ENCODE peak calls at places on chromosomes 1 and 21, in four cellular contexts. W is sigmoid colon, S is HL-60, L is stomach. D is an unnamed sample.

GRCh38 chr1:8463144-8463927 is 145.4 kb downstream of the SLC45A1 start:
- DNase-seq in W (no peak), S (no peak), L (peak; percentile 50), D (no peak)

GRCh38 chr1:115411388-115412063 is 73.5 kb upstream of the NGF start:
- DNase-seq in W (no peak), S (no peak), L (no peak), D (no peak)

GRCh38 chr1:221865808-221866207 is 123.9 kb upstream of the DUSP10 start:
- DNase-seq in W (no peak), S (no peak), L (no peak), D (no peak)

GRCh38 chr1:110494036-110494435 is 24.9 kb downstream of the KCNA10 start:
- DNase-seq in W (no peak), S (no peak), L (no peak), D (no peak)

GRCh38 chr1:247360991-247361721 is 29.5 kb upstream of the ZNF496 start:
- DNase-seq in W (peak; percentile 80), S (no peak), L (no peak), D (no peak)

GRCh38 chr1:22141948-22142314 is 966 bp downstream of the WNT4 start:
- DNase-seq in W (no peak), S (no peak), L (no peak), D (no peak)

GRCh38 chr1:99445486-99445885 is 181.2 kb downstream of the PLPPR4 start:
- DNase-seq in W (no peak), S (no peak), L (no peak), D (no peak)

GRCh38 chr1:230641900-230642262 is 400 bp upstream of the COG2 start:
- DNase-seq in W (no peak), S (no peak), L (no peak), D (no peak)

GRCh38 chr1:154609398-154610380 is 1.7 kb upstream of the ADAR start:
- DNase-seq in W (no peak), S (no peak), L (no peak), D (no peak)

GRCh38 chr1:178768423-178768822 is 43.4 kb downstream of the RALGPS2 start:
- DNase-seq in W (no peak), S (peak; percentile 24), L (no peak), D (no peak)

GRCh38 chr1:52553372-52554266 is 727 bp upstream of the TUT4 start:
- DNase-seq in W (peak; percentile 93), S (peak; percentile 53), L (peak; percentile 79), D (peak; percentile 90)

GRCh38 chr1:24406783-24407182 is 6.8 kb downstream of the STPG1 start:
- DNase-seq in W (no peak), S (no peak), L (no peak), D (no peak)

GRCh38 chr1:110205156-110205555 is 5.0 kb upstream of the KCNC4 start:
- DNase-seq in W (no peak), S (no peak), L (no peak), D (no peak)

GRCh38 chr1:200334661-200335256 is 75.1 kb downstream of the ZNF281 start:
- DNase-seq in W (no peak), S (no peak), L (no peak), D (no peak)

GRCh38 chr1:221100196-221100950 is 221.1 kb downstream of the HLX start:
- DNase-seq in W (no peak), S (no peak), L (no peak), D (no peak)

GRCh38 chr1:111441573-111442192 is 7.4 kb downstream of the WDR77 start:
- DNase-seq in W (no peak), S (no peak), L (peak; percentile 50), D (no peak)

GRCh38 chr1:91092503-91092902 is 70.7 kb upstream of the ZNF644 start:
- DNase-seq in W (no peak), S (no peak), L (no peak), D (no peak)

GRCh38 chr1:91889717-91890459 is 3.9 kb upstream of the TGFBR3 start:
- DNase-seq in W (no peak), S (no peak), L (no peak), D (no peak)

GRCh38 chr21:45836268-45836655 is 145.3 kb upstream of the COL6A1 start:
- DNase-seq in W (no peak), S (no peak), L (no peak), D (no peak)

GRCh38 chr1:244302889-244303609 is 148.7 kb downstream of the ADSS2 start:
- DNase-seq in W (no peak), S (no peak), L (no peak), D (no peak)

GRCh38 chr1:226722901-226723639 is 16.0 kb downstream of the ITPKB start:
- DNase-seq in W (no peak), S (no peak), L (no peak), D (no peak)

GRCh38 chr1:241156231-241156965 is 200.6 kb downstream of the RGS7 start:
- DNase-seq in W (no peak), S (no peak), L (peak; percentile 39), D (no peak)

GRCh38 chr21:46096997-46097825 is 701 bp upstream of the COL6A2 start:
- DNase-seq in W (peak; percentile 76), S (no peak), L (peak; percentile 24), D (peak; percentile 74)

GRCh38 chr1:47024138-47024856 is 828 bp downstream of the CYP4X1 start:
- DNase-seq in W (no peak), S (no peak), L (no peak), D (no peak)

GRCh38 chr1:12468323-12468722 is 149.7 kb downstream of the DHRS3 start:
- DNase-seq in W (no peak), S (no peak), L (no peak), D (no peak)

GRCh38 chr1:18926315-18927081 is 24.1 kb upstream of the ALDH4A1 start:
- DNase-seq in W (peak; percentile 84), S (peak; percentile 71), L (peak; percentile 57), D (no peak)

GRCh38 chr1:23576338-23577055 is 17.2 kb upstream of the ID3 start:
- DNase-seq in W (no peak), S (no peak), L (no peak), D (no peak)

GRCh38 chr1:4062560-4062959 is 162.5 kb upstream of the C1orf174 start:
- DNase-seq in W (no peak), S (no peak), L (peak; percentile 21), D (no peak)

GRCh38 chr1:29050141-29050540 is 73.6 kb downstream of the TMEM200B start:
- DNase-seq in W (no peak), S (no peak), L (no peak), D (no peak)

GRCh38 chr1:99268021-99268420 is 3.7 kb downstream of the PLPPR4 start:
- DNase-seq in W (no peak), S (no peak), L (no peak), D (no peak)

GRCh38 chr1:27621067-27621920 is 13.7 kb downstream of the FGR start:
- DNase-seq in W (no peak), S (no peak), L (peak; percentile 62), D (no peak)

GRCh38 chr1:186518395-186518794 is 57.5 kb upstream of the PDC start:
- DNase-seq in W (no peak), S (no peak), L (no peak), D (no peak)

GRCh38 chr1:186513526-186513925 is 52.6 kb upstream of the PDC start:
- DNase-seq in W (no peak), S (no peak), L (no peak), D (no peak)

GRCh38 chr1:186519981-186520380 is 59.1 kb upstream of the PDC start:
- DNase-seq in W (no peak), S (no peak), L (no peak), D (no peak)

GRCh38 chr1:186514367-186514766 is 53.5 kb upstream of the PDC start:
- DNase-seq in W (no peak), S (no peak), L (no peak), D (no peak)

GRCh38 chr1:186518822-186519381 is 58.0 kb upstream of the PDC start:
- DNase-seq in W (no peak), S (no peak), L (no peak), D (no peak)
- TF ChIP-seq CTCF in W (no peak), S (no peak), L (no peak), D (no peak)

DNA sequence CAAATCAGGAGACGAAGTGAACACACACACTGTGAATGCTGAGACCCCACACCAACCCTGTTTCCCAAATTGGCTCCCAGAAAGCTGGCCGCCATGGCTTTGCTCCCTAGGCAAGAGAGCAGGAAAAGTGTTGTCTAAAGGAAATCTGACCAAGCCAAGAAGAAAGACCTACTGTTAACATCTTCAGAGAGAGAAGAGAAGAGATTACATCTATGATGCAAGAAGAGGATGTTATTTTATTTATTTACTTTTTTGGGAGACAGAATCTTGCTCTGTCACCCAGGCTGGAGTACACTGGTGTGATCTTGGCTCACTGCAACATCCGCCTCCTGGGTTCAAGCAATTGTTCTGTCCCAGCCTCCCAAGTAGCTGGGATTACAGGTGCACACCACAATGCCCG is 21.7 kb downstream of the HMGN2 start:
- DNase-seq in W (no peak), S (no peak), L (no peak), D (no peak)
- TF ChIP-seq POLR2AphosphoS5 in W (no peak), S (no peak), L (no peak), D (no peak)

DNA sequence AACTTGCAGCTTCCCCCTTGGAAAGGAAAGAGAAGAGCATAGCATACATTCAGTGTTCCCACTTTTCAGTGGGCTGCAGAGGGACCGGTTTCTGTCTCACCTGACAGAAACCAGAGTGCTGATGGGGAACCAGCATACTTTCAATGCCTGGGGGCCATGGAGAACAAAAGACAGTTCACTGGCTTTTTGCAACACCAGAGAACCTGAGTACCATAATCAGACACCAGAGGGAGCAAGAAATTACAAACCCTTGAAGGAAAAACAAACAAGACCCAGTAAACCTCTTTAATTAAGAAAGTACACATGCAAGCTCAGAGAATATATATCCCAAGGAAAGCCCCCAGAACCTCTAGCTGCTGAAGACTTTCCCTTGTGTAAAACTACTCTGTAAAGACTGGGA is 51.1 kb downstream of the CSMD2 start:
- DNase-seq in W (no peak), S (no peak), L (no peak), D (no peak)
- TF ChIP-seq CTCF in W (no peak), S (no peak), L (no peak), D (no peak)

DNA sequence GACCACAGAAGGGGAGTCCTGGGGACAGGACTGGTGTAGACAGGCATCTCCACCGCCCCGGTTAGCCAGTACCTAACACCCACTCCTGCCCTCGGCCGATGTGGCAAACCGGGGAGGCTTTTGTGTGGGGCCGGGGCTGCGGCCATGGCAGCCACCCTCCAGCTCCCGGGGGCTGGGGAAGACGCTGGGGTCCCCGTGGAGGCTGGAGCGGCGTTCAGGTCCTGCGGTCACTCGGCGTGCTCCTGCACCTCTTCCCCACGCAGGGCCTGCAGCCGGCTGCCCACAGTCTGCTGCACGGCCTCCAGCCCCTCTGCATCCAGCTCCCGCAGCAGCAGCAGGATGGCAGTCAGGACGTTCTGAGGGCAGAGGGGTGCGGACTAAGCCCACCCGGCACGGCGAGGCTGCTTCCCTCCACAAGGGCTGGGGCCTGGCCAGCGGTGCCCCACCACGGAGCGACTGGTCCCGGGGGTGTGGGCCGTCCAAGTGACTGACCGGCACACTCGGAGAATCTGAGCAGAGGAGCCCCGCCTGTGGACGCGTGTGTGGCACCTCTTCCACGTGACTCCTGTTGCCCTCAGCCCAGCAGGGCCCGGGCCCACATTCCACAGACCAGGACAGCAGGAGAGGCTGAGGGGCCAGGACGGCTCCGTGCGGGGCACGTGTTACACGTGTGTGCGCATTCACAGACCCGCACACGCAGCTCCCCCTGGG is 9.1 kb downstream of the CFAP410 start:
- DNase-seq in W (no peak), S (no peak), L (no peak), D (no peak)
- TF ChIP-seq POLR2AphosphoS5 in W (no peak), S (no peak), L (peak; percentile 4), D (no peak)

GRCh38 chr21:42376338-42376982 is 10.1 kb upstream of the TFF1 start:
- DNase-seq in W (no peak), S (no peak), L (peak; percentile 88), D (no peak)
- TF ChIP-seq CTCF in W (no peak), S (no peak), L (no peak), D (no peak)